ENCODE peak calls at places on chromosomes 4 and X, in ten cellular contexts. One of them, this sample, is unnamed.

GRCh38 chr4:110867981-110868380 is 245.1 kb upstream of the PITX2 start:
- DNase-seq in brain microvascular endothelial cell: no peak
- DNase-seq in activated effector memory CD4-positive, alpha-beta T cell treated with Interleukin-2 at 50 U/mL for 16 hours: no peak
- DNase-seq in amniotic stem cell: no peak
- DNase-seq in stimulated activated CD8-positive, alpha-beta memory T cell treated with anti-CD3 and anti-CD28 coated beads, Interleukin-12 subunit alpha, Interleukin-12 subunit beta, amount 100 ng/mL, for 4 hours: no peak
- DNase-seq in Karpas-422: no peak
- DNase-seq in astrocyte of the spinal cord: no peak
- DNase-seq in NCI-H345: no peak
- DNase-seq in IMR-90: no peak
- DNase-seq in Caki2: no peak
- DNase-seq in this sample: no peak

GRCh38 chrX:35406386-35406785 is 391.8 kb upstream of the MAGEB16 start:
- DNase-seq in IMR-90: no peak
- DNase-seq in brain microvascular endothelial cell: no peak
- DNase-seq in activated effector memory CD4-positive, alpha-beta T cell treated with Interleukin-2 at 50 U/mL for 16 hours: no peak
- DNase-seq in astrocyte of the spinal cord: no peak
- DNase-seq in stimulated activated CD8-positive, alpha-beta memory T cell treated with anti-CD3 and anti-CD28 coated beads, Interleukin-12 subunit alpha, Interleukin-12 subunit beta, amount 100 ng/mL, for 4 hours: no peak
- DNase-seq in amniotic stem cell: no peak
- DNase-seq in Caki2: no peak
- DNase-seq in NCI-H345: no peak
- DNase-seq in Karpas-422: no peak
- DNase-seq in this sample: no peak

GRCh38 chrX:129761596-129761995 is 18.2 kb upstream of the SASH3 start:
- DNase-seq in amniotic stem cell: no peak
- DNase-seq in Karpas-422: no peak
- DNase-seq in astrocyte of the spinal cord: no peak
- DNase-seq in IMR-90: no peak
- DNase-seq in NCI-H345: no peak
- DNase-seq in stimulated activated CD8-positive, alpha-beta memory T cell treated with anti-CD3 and anti-CD28 coated beads, Interleukin-12 subunit alpha, Interleukin-12 subunit beta, amount 100 ng/mL, for 4 hours: no peak
- DNase-seq in Caki2: no peak
- DNase-seq in activated effector memory CD4-positive, alpha-beta T cell treated with Interleukin-2 at 50 U/mL for 16 hours: no peak
- DNase-seq in brain microvascular endothelial cell: no peak
- DNase-seq in this sample: no peak

GRCh38 chrX:103666202-103667107 is 20.0 kb downstream of the MORF4L2 start:
- DNase-seq in Caki2: no peak
- DNase-seq in stimulated activated CD8-positive, alpha-beta memory T cell treated with anti-CD3 and anti-CD28 coated beads, Interleukin-12 subunit alpha, Interleukin-12 subunit beta, amount 100 ng/mL, for 4 hours: no peak
- DNase-seq in Karpas-422: no peak
- DNase-seq in brain microvascular endothelial cell: no peak
- DNase-seq in astrocyte of the spinal cord: no peak
- DNase-seq in activated effector memory CD4-positive, alpha-beta T cell treated with Interleukin-2 at 50 U/mL for 16 hours: no peak
- DNase-seq in IMR-90: peak
- DNase-seq in amniotic stem cell: no peak
- DNase-seq in NCI-H345: no peak
- DNase-seq in this sample: no peak

GRCh38 chr4:110637408-110638131 is 14.7 kb upstream of the PITX2 start:
- DNase-seq in activated effector memory CD4-positive, alpha-beta T cell treated with Interleukin-2 at 50 U/mL for 16 hours: no peak
- DNase-seq in amniotic stem cell: no peak
- DNase-seq in Karpas-422: no peak
- DNase-seq in brain microvascular endothelial cell: no peak
- DNase-seq in stimulated activated CD8-positive, alpha-beta memory T cell treated with anti-CD3 and anti-CD28 coated beads, Interleukin-12 subunit alpha, Interleukin-12 subunit beta, amount 100 ng/mL, for 4 hours: no peak
- DNase-seq in astrocyte of the spinal cord: no peak
- DNase-seq in IMR-90: no peak
- DNase-seq in Caki2: no peak
- DNase-seq in NCI-H345: no peak
- DNase-seq in this sample: no peak

GRCh38 chr4:165874072-165874798 is 1.2 kb downstream of the TLL1 start:
- DNase-seq in stimulated activated CD8-positive, alpha-beta memory T cell treated with anti-CD3 and anti-CD28 coated beads, Interleukin-12 subunit alpha, Interleukin-12 subunit beta, amount 100 ng/mL, for 4 hours: no peak
- DNase-seq in NCI-H345: no peak
- DNase-seq in astrocyte of the spinal cord: peak
- DNase-seq in activated effector memory CD4-positive, alpha-beta T cell treated with Interleukin-2 at 50 U/mL for 16 hours: no peak
- DNase-seq in Caki2: no peak
- DNase-seq in amniotic stem cell: no peak
- DNase-seq in IMR-90: no peak
- DNase-seq in Karpas-422: no peak
- DNase-seq in brain microvascular endothelial cell: no peak
- DNase-seq in this sample: no peak

GRCh38 chr4:182788197-182788596 is 129.0 kb downstream of the DCTD start:
- DNase-seq in NCI-H345: no peak
- DNase-seq in stimulated activated CD8-positive, alpha-beta memory T cell treated with anti-CD3 and anti-CD28 coated beads, Interleukin-12 subunit alpha, Interleukin-12 subunit beta, amount 100 ng/mL, for 4 hours: no peak
- DNase-seq in IMR-90: no peak
- DNase-seq in Karpas-422: no peak
- DNase-seq in Caki2: no peak
- DNase-seq in brain microvascular endothelial cell: no peak
- DNase-seq in activated effector memory CD4-positive, alpha-beta T cell treated with Interleukin-2 at 50 U/mL for 16 hours: no peak
- DNase-seq in amniotic stem cell: no peak
- DNase-seq in astrocyte of the spinal cord: no peak
- DNase-seq in this sample: no peak

GRCh38 chr4:176309046-176309445 is 10.7 kb upstream of the SPCS3 start:
- DNase-seq in NCI-H345: no peak
- DNase-seq in astrocyte of the spinal cord: no peak
- DNase-seq in brain microvascular endothelial cell: no peak
- DNase-seq in activated effector memory CD4-positive, alpha-beta T cell treated with Interleukin-2 at 50 U/mL for 16 hours: no peak
- DNase-seq in Caki2: no peak
- DNase-seq in amniotic stem cell: no peak
- DNase-seq in stimulated activated CD8-positive, alpha-beta memory T cell treated with anti-CD3 and anti-CD28 coated beads, Interleukin-12 subunit alpha, Interleukin-12 subunit beta, amount 100 ng/mL, for 4 hours: no peak
- DNase-seq in Karpas-422: peak
- DNase-seq in IMR-90: no peak
- DNase-seq in this sample: no peak

GRCh38 chr4:74800310-74800709 is 6.0 kb upstream of the BTC start:
- DNase-seq in IMR-90: no peak
- DNase-seq in stimulated activated CD8-positive, alpha-beta memory T cell treated with anti-CD3 and anti-CD28 coated beads, Interleukin-12 subunit alpha, Interleukin-12 subunit beta, amount 100 ng/mL, for 4 hours: no peak
- DNase-seq in brain microvascular endothelial cell: no peak
- DNase-seq in amniotic stem cell: no peak
- DNase-seq in astrocyte of the spinal cord: no peak
- DNase-seq in Caki2: no peak
- DNase-seq in Karpas-422: no peak
- DNase-seq in activated effector memory CD4-positive, alpha-beta T cell treated with Interleukin-2 at 50 U/mL for 16 hours: no peak
- DNase-seq in NCI-H345: no peak
- DNase-seq in this sample: no peak

GRCh38 chr4:85968945-85969830 is 390.7 kb downstream of the MAPK10 start:
- DNase-seq in IMR-90: peak
- DNase-seq in amniotic stem cell: peak
- DNase-seq in brain microvascular endothelial cell: peak
- DNase-seq in astrocyte of the spinal cord: peak
- DNase-seq in activated effector memory CD4-positive, alpha-beta T cell treated with Interleukin-2 at 50 U/mL for 16 hours: no peak
- DNase-seq in Caki2: peak
- DNase-seq in Karpas-422: peak
- DNase-seq in stimulated activated CD8-positive, alpha-beta memory T cell treated with anti-CD3 and anti-CD28 coated beads, Interleukin-12 subunit alpha, Interleukin-12 subunit beta, amount 100 ng/mL, for 4 hours: no peak
- DNase-seq in NCI-H345: peak
- DNase-seq in this sample: no peak

GRCh38 chrX:86379209-86379608 is 231.0 kb downstream of the DACH2 start:
- DNase-seq in amniotic stem cell: no peak
- DNase-seq in stimulated activated CD8-positive, alpha-beta memory T cell treated with anti-CD3 and anti-CD28 coated beads, Interleukin-12 subunit alpha, Interleukin-12 subunit beta, amount 100 ng/mL, for 4 hours: no peak
- DNase-seq in Karpas-422: no peak
- DNase-seq in IMR-90: no peak
- DNase-seq in activated effector memory CD4-positive, alpha-beta T cell treated with Interleukin-2 at 50 U/mL for 16 hours: no peak
- DNase-seq in brain microvascular endothelial cell: no peak
- DNase-seq in NCI-H345: no peak
- DNase-seq in Caki2: no peak
- DNase-seq in astrocyte of the spinal cord: no peak
- DNase-seq in this sample: no peak

GRCh38 chr4:119744580-119744979 is 116.0 kb upstream of the PDE5A start:
- DNase-seq in IMR-90: no peak
- DNase-seq in brain microvascular endothelial cell: no peak
- DNase-seq in Caki2: no peak
- DNase-seq in stimulated activated CD8-positive, alpha-beta memory T cell treated with anti-CD3 and anti-CD28 coated beads, Interleukin-12 subunit alpha, Interleukin-12 subunit beta, amount 100 ng/mL, for 4 hours: no peak
- DNase-seq in NCI-H345: no peak
- DNase-seq in astrocyte of the spinal cord: no peak
- DNase-seq in Karpas-422: no peak
- DNase-seq in activated effector memory CD4-positive, alpha-beta T cell treated with Interleukin-2 at 50 U/mL for 16 hours: no peak
- DNase-seq in amniotic stem cell: no peak
- DNase-seq in this sample: no peak

GRCh38 chr4:109902559-109903251 is 10.0 kb upstream of the EGF start:
- DNase-seq in Caki2: no peak
- DNase-seq in IMR-90: no peak
- DNase-seq in Karpas-422: no peak
- DNase-seq in amniotic stem cell: no peak
- DNase-seq in stimulated activated CD8-positive, alpha-beta memory T cell treated with anti-CD3 and anti-CD28 coated beads, Interleukin-12 subunit alpha, Interleukin-12 subunit beta, amount 100 ng/mL, for 4 hours: no peak
- DNase-seq in brain microvascular endothelial cell: no peak
- DNase-seq in activated effector memory CD4-positive, alpha-beta T cell treated with Interleukin-2 at 50 U/mL for 16 hours: no peak
- DNase-seq in NCI-H345: no peak
- DNase-seq in astrocyte of the spinal cord: no peak
- DNase-seq in this sample: no peak

GRCh38 chr4:151227731-151228130 is 49.2 kb upstream of the PRSS48 start:
- DNase-seq in IMR-90: peak
- DNase-seq in NCI-H345: no peak
- DNase-seq in Caki2: no peak
- DNase-seq in brain microvascular endothelial cell: peak
- DNase-seq in stimulated activated CD8-positive, alpha-beta memory T cell treated with anti-CD3 and anti-CD28 coated beads, Interleukin-12 subunit alpha, Interleukin-12 subunit beta, amount 100 ng/mL, for 4 hours: no peak
- DNase-seq in astrocyte of the spinal cord: peak
- DNase-seq in Karpas-422: no peak
- DNase-seq in amniotic stem cell: peak
- DNase-seq in activated effector memory CD4-positive, alpha-beta T cell treated with Interleukin-2 at 50 U/mL for 16 hours: no peak
- DNase-seq in this sample: no peak

GRCh38 chr4:6001965-6002833 is 16.0 kb downstream of the C4orf50 start:
- DNase-seq in amniotic stem cell: no peak
- DNase-seq in brain microvascular endothelial cell: no peak
- DNase-seq in stimulated activated CD8-positive, alpha-beta memory T cell treated with anti-CD3 and anti-CD28 coated beads, Interleukin-12 subunit alpha, Interleukin-12 subunit beta, amount 100 ng/mL, for 4 hours: no peak
- DNase-seq in Karpas-422: no peak
- DNase-seq in IMR-90: no peak
- DNase-seq in Caki2: no peak
- DNase-seq in activated effector memory CD4-positive, alpha-beta T cell treated with Interleukin-2 at 50 U/mL for 16 hours: no peak
- DNase-seq in astrocyte of the spinal cord: no peak
- DNase-seq in NCI-H345: no peak
- DNase-seq in this sample: no peak